ENCODE peak calls at places on chromosome 17, in seven cellular contexts. S is H9, I is neuronal stem cell, P is mesenchymal stem cell, X is IMR-90, K is H1, E is trophoblast cell. H is an unnamed sample.
A peak's percentile ranks its signal among the peaks of the same experiment; 100 is the strongest.

GRCh38 chr17:36948717-36949460 is at the start of gene AATF:
- DNase-seq in K (peak; percentile 83), E (peak; percentile 99), I (peak; percentile 96), X (peak; percentile 94), S (peak; percentile 98), P (peak; percentile 97), H (peak; percentile 98)

GRCh38 chr17:78535285-78536197 is 41.7 kb downstream of the DNAH17 start:
- DNase-seq in E (no peak), P (no peak), I (no peak), X (no peak), K (no peak), S (no peak), H (no peak)

GRCh38 chr17:27747462-27748359 is 52.6 kb downstream of the NOS2 start:
- DNase-seq in X (no peak), S (peak; percentile 86), K (peak; percentile 43), E (no peak), P (no peak), I (no peak), H (peak; percentile 67)

GRCh38 chr17:883586-883962 is 96.0 kb downstream of the NXN start:
- DNase-seq in E (no peak), S (no peak), I (no peak), K (no peak), X (no peak), P (no peak), H (no peak)

GRCh38 chr17:35816723-35817122 is 7.4 kb downstream of the TAF15 start:
- DNase-seq in I (no peak), K (no peak), S (no peak), E (no peak), X (no peak), P (no peak), H (no peak)

GRCh38 chr17:63138713-63139112 is 172.7 kb downstream of the TANC2 start:
- DNase-seq in E (peak; percentile 75), I (no peak), K (no peak), S (no peak), P (peak; percentile 36), X (peak; percentile 57), H (no peak)

GRCh38 chr17:21295036-21295952 is 10.8 kb downstream of the MAP2K3 start:
- DNase-seq in E (peak; percentile 96), S (no peak), P (peak; percentile 81), K (no peak), I (no peak), X (peak; percentile 59), H (peak; percentile 45)

GRCh38 chr17:4636474-4637100 is 4.9 kb downstream of the ALOX15 start:
- DNase-seq in I (no peak), S (no peak), K (no peak), X (no peak), E (no peak), P (no peak), H (no peak)

GRCh38 chr17:28335959-28336871 is 654 bp downstream of the TNFAIP1 start:
- DNase-seq in P (peak; percentile 94), E (peak; percentile 85), S (peak; percentile 90), I (peak; percentile 85), K (no peak), X (peak; percentile 94), H (peak; percentile 98)

GRCh38 chr17:48478224-48479013 is 48.4 kb upstream of the SKAP1 start:
- DNase-seq in X (no peak), S (no peak), E (no peak), K (no peak), I (no peak), P (no peak), H (no peak)

GRCh38 chr17:29807520-29808361 is 122.3 kb downstream of the SSH2 start:
- DNase-seq in I (peak; percentile 33), E (peak; percentile 90), P (peak; percentile 75), K (no peak), X (peak; percentile 74), S (peak; percentile 50), H (peak; percentile 61)

GRCh38 chr17:12659500-12659899 is 6.2 kb upstream of the MYOCD start:
- DNase-seq in S (no peak), K (no peak), I (no peak), E (no peak), X (peak; percentile 90), P (peak; percentile 54), H (no peak)

GRCh38 chr17:80110447-80110812 is 9.0 kb downstream of the GAA start:
- DNase-seq in E (no peak), P (no peak), K (no peak), X (no peak), S (no peak), I (no peak), H (no peak)

GRCh38 chr17:69235338-69236058 is 6.9 kb upstream of the ABCA10 start:
- DNase-seq in X (peak; percentile 70), E (peak; percentile 91), I (peak; percentile 86), K (peak; percentile 57), S (peak; percentile 93), P (peak; percentile 85), H (peak; percentile 90)

GRCh38 chr17:71313866-71314265 is 807.0 kb upstream of the SOX9 start:
- DNase-seq in E (no peak), K (no peak), P (no peak), S (no peak), X (no peak), I (no peak), H (no peak)

GRCh38 chr17:31580331-31581021 is 189.0 kb downstream of the RAB11FIP4 start:
- DNase-seq in S (no peak), K (no peak), X (peak; percentile 85), P (peak; percentile 72), I (no peak), E (peak; percentile 90), H (no peak)

GRCh38 chr17:4536742-4537411 is 18.3 kb downstream of the MYBBP1A start:
- DNase-seq in I (no peak), E (peak; percentile 41), K (no peak), X (peak; percentile 7), S (no peak), P (peak; percentile 47), H (peak; percentile 34)

GRCh38 chr17:78414178-78415162 is 36.0 kb downstream of the PGS1 start:
- DNase-seq in E (no peak), I (no peak), P (no peak), X (no peak), K (no peak), S (no peak), H (no peak)

GRCh38 chr17:17839792-17840707 is 3.3 kb upstream of the SREBF1 start:
- DNase-seq in P (peak; percentile 96), K (peak; percentile 60), E (peak; percentile 91), S (peak; percentile 98), X (peak; percentile 78), I (peak; percentile 83), H (peak; percentile 94)

GRCh38 chr17:17795296-17795695 is 41.5 kb downstream of the SREBF1 start:
- DNase-seq in I (no peak), K (no peak), S (no peak), E (no peak), X (no peak), P (no peak), H (no peak)

GRCh38 chr17:11239379-11239970 is 1.5 kb upstream of the SHISA6 start:
- DNase-seq in P (no peak), X (no peak), E (no peak), I (no peak), S (no peak), K (no peak), H (no peak)
- H3K23ac ChIP-seq in P (no peak overlapping the region), X (no peak overlapping the region), E (no peak overlapping the region), I (no peak overlapping the region), S (no peak overlapping the region), K (no peak overlapping the region), H (no peak overlapping the region)

GRCh38 chr17:39929657-39930407 is 2.3 kb downstream of the LRRC3C start:
- DNase-seq in X (peak; percentile 82), E (peak; percentile 93), I (no peak), K (no peak), S (no peak), P (peak; percentile 79), H (no peak)
- H3K9ac ChIP-seq in X (no peak overlapping the region), E (no peak overlapping the region), I (no peak overlapping the region), K (no peak overlapping the region), S (no peak overlapping the region), P (peak overlapping the region; percentile 63), H (no peak overlapping the region)

DNA sequence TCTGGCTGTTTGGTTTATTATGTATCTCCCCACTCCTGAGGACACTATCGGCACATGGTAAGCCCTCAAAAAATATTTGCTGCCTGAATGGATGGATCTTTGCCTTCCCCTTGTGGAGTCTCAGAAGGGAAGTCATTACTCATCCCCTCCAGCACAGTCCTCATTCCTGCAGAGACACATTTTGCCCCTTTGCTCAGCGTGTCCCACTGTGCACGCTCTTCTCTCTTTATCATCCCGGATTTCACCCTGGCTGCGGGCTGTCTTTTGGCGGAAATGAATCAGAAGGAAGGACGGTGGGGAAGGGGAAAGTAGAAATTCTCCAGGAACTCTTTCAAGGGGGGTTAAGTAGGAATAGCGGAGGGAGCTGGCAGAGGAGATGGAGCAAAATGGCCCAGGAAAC is 125.2 kb upstream of the CDC42EP4 start:
- DNase-seq in K (no peak), E (no peak), P (peak; percentile 45), I (no peak), S (no peak), X (peak; percentile 4), H (no peak)
- H3K23ac ChIP-seq in K (no peak overlapping the region), E (no peak overlapping the region), P (no peak overlapping the region), I (no peak overlapping the region), S (no peak overlapping the region), X (no peak overlapping the region), H (peak overlapping the region; percentile 73)

GRCh38 chr17:43515641-43516040 is 30.5 kb downstream of the ETV4 start:
- DNase-seq in P (no peak), I (no peak), K (no peak), S (no peak), E (no peak), X (no peak), H (no peak)

GRCh38 chr17:43521389-43521788 is 24.8 kb downstream of the ETV4 start:
- DNase-seq in K (no peak), I (no peak), S (no peak), E (no peak), X (no peak), P (no peak), H (no peak)

GRCh38 chr17:43517161-43517560 is 29.0 kb downstream of the ETV4 start:
- DNase-seq in I (no peak), E (no peak), X (no peak), K (no peak), S (no peak), P (no peak), H (no peak)

DNA sequence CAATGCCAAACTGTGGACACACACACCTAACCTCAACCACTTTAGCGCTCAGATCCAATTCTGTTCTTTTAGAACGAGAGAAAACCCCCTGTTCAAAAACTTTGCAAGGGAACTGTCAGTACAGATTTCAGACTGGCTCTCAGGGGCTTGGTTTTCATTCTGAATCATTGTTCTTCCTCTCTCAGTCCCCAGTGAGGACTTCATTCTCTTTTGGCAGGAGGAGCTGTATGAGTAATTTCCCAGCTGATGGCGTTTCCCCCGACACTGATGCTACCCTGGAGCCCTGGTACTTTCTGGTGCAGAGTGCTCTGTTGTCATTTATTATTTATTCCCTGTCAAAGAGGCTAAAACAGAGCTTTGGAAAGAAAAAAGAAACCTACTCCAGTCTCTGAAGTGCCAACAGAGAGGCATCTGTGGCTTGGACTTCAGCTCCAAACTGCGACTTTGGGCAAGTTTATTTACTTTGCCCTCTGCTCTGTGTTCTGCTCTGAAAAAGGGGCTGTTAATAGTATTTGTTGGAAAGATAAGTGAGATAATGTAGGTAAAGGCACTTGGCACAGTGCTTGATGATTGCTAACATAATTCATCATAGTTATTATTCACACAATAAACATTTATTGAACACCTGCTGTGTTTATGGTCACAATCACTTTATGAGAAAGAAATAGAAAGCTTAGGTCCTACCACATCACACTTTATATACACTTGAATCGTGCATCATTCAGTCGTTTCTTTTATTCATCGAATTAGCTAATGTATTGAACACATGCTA is 28.3 kb downstream of the ETV4 start:
- DNase-seq in K (no peak), I (no peak), P (peak; percentile 22), X (peak; percentile 67), E (no peak), S (no peak), H (no peak)
- H3K9ac ChIP-seq in K (no peak overlapping the region), I (no peak overlapping the region), P (peak overlapping the region; percentile 74), X (no peak overlapping the region), E (no peak overlapping the region), S (no peak overlapping the region), H (no peak overlapping the region)